ENCODE peak calls at places on chromosomes 16 and 17, in ten cellular contexts. J is lower leg skin; L is GM23338; E is CD8-positive, alpha-beta T cell; M is PC-9; P is psoas muscle; T is fibroblast of the aortic adventitia; C is osteocyte; Z is breast epithelium; I is neural progenitor cell. V is an unnamed sample.

GRCh38 chr17:50169121-50169764 is 3.4 kb downstream of the SGCA start:
- DNase-seq in J (no peak), L (peak), E (peak), M (peak), P (peak), T (peak), C (no peak), Z (no peak), I (peak), V (peak)

GRCh38 chr17:11094377-11094776 is 146.6 kb upstream of the SHISA6 start:
- DNase-seq in J (peak), L (no peak), E (no peak), M (no peak), P (no peak), T (no peak), C (peak), Z (no peak), I (no peak), V (no peak)

GRCh38 chr16:16075463-16076399 is 126.3 kb downstream of the ABCC1 start:
- DNase-seq in J (peak), L (no peak), E (no peak), M (no peak), P (peak), T (no peak), C (no peak), Z (no peak), I (no peak), V (no peak)

GRCh38 chr16:59733321-59733720 is 999.2 kb upstream of the GOT2 start:
- DNase-seq in J (no peak), L (no peak), E (no peak), M (no peak), P (no peak), T (no peak), C (no peak), Z (no peak), I (no peak), V (no peak)

GRCh38 chr17:77526259-77526711 is 385.5 kb downstream of the SEC14L1 start:
- DNase-seq in J (no peak), L (no peak), E (no peak), M (no peak), P (no peak), T (no peak), C (no peak), Z (no peak), I (no peak), V (no peak)

GRCh38 chr17:75524971-75525805 is at the start of gene LLGL2:
- DNase-seq in J (peak), L (peak), E (peak), M (peak), P (peak), T (no peak), C (no peak), Z (peak), I (peak), V (peak)

GRCh38 chr17:74297941-74298340 is 23.9 kb downstream of the DNAI2 start:
- DNase-seq in J (no peak), L (no peak), E (no peak), M (no peak), P (no peak), T (peak), C (no peak), Z (no peak), I (no peak), V (no peak)

GRCh38 chr16:24626251-24626650 is 86.9 kb downstream of the RBBP6 start:
- DNase-seq in J (no peak), L (no peak), E (no peak), M (no peak), P (no peak), T (peak), C (no peak), Z (no peak), I (no peak), V (no peak)

GRCh38 chr16:25177831-25178688 is 38.7 kb upstream of the AQP8 start:
- DNase-seq in J (no peak), L (no peak), E (no peak), M (no peak), P (no peak), T (no peak), C (no peak), Z (no peak), I (no peak), V (no peak)

GRCh38 chr17:72077326-72077960 is 43.4 kb upstream of the SOX9 start:
- DNase-seq in J (peak), L (peak), E (no peak), M (no peak), P (no peak), T (no peak), C (no peak), Z (no peak), I (peak), V (no peak)

GRCh38 chr17:69466905-69467630 is 52.6 kb downstream of the MAP2K6 start:
- DNase-seq in J (no peak), L (peak), E (no peak), M (no peak), P (no peak), T (no peak), C (no peak), Z (no peak), I (peak), V (no peak)

GRCh38 chr17:50664788-50665458 is 30.2 kb downstream of the ABCC3 start:
- DNase-seq in J (no peak), L (no peak), E (no peak), M (no peak), P (no peak), T (no peak), C (no peak), Z (no peak), I (no peak), V (no peak)

GRCh38 chr17:28622186-28622585 is 8.2 kb upstream of the RSKR start:
- DNase-seq in J (no peak), L (no peak), E (no peak), M (no peak), P (no peak), T (no peak), C (no peak), Z (no peak), I (no peak), V (no peak)

GRCh38 chr16:81556715-81557284 is 112.2 kb downstream of the CMIP start:
- DNase-seq in J (no peak), L (no peak), E (no peak), M (no peak), P (peak), T (no peak), C (no peak), Z (no peak), I (no peak), V (no peak)

GRCh38 chr17:41812176-41813038 is at the start of gene FKBP10:
- DNase-seq in J (peak), L (peak), E (peak), M (peak), P (peak), T (peak), C (peak), Z (no peak), I (peak), V (peak)

GRCh38 chr16:50266337-50267091 is at the start of gene ADCY7:
- DNase-seq in J (peak), L (peak), E (peak), M (peak), P (peak), T (peak), C (no peak), Z (no peak), I (peak), V (peak)

GRCh38 chr17:27520571-27521185 is 64.4 kb downstream of the KSR1 start:
- DNase-seq in J (no peak), L (no peak), E (no peak), M (no peak), P (no peak), T (no peak), C (no peak), Z (no peak), I (peak), V (no peak)

GRCh38 chr17:49523706-49524472 is 28.8 kb downstream of the NGFR start:
- DNase-seq in J (peak), L (no peak), E (peak), M (peak), P (no peak), T (no peak), C (no peak), Z (peak), I (no peak), V (peak)

GRCh38 chr17:15468142-15468541 is 721 bp upstream of the CDRT4 start:
- DNase-seq in J (no peak), L (no peak), E (no peak), M (no peak), P (no peak), T (no peak), C (no peak), Z (no peak), I (no peak), V (no peak)

GRCh38 chr16:15961060-15961511 is 11.7 kb downstream of the ABCC1 start:
- DNase-seq in J (no peak), L (no peak), E (peak), M (no peak), P (no peak), T (peak), C (no peak), Z (no peak), I (no peak), V (no peak)

GRCh38 chr17:8152112-8152775 is at the start of gene PER1:
- DNase-seq in J (peak), L (peak), E (peak), M (peak), P (peak), T (peak), C (peak), Z (peak), I (peak), V (peak)

GRCh38 chr16:10911267-10911666 is 31.0 kb downstream of the DEXI start:
- DNase-seq in J (no peak), L (no peak), E (no peak), M (no peak), P (no peak), T (no peak), C (no peak), Z (no peak), I (no peak), V (no peak)

GRCh38 chr16:69188716-69189115 is 1.8 kb downstream of the SNTB2 start:
- DNase-seq in J (no peak), L (peak), E (no peak), M (no peak), P (no peak), T (peak), C (no peak), Z (no peak), I (peak), V (no peak)

GRCh38 chr16:29819506-29819905 is 756 bp upstream of the MVP start:
- DNase-seq in J (no peak), L (no peak), E (no peak), M (no peak), P (no peak), T (no peak), C (no peak), Z (no peak), I (no peak), V (no peak)
- TF ChIP-seq CTCF in J (no peak), L (peak), E (no peak), M (no peak), P (no peak), T (peak), C (no peak), Z (no peak), I (peak), V (no peak)

GRCh38 chr16:85348921-85349334 is 236.7 kb upstream of the CIBAR2 start:
- DNase-seq in J (no peak), L (no peak), E (no peak), M (no peak), P (no peak), T (no peak), C (no peak), Z (no peak), I (no peak), V (no peak)

GRCh38 chr16:85345129-85345639 is 232.9 kb upstream of the CIBAR2 start:
- DNase-seq in J (no peak), L (no peak), E (no peak), M (no peak), P (no peak), T (no peak), C (no peak), Z (no peak), I (no peak), V (no peak)

GRCh38 chr16:85348065-85348840 is 236.0 kb upstream of the CIBAR2 start:
- DNase-seq in J (no peak), L (no peak), E (no peak), M (no peak), P (no peak), T (no peak), C (no peak), Z (no peak), I (no peak), V (no peak)

GRCh38 chr16:85346404-85347212 is 234.3 kb upstream of the CIBAR2 start:
- DNase-seq in J (no peak), L (no peak), E (no peak), M (no peak), P (no peak), T (no peak), C (no peak), Z (no peak), I (no peak), V (no peak)

DNA sequence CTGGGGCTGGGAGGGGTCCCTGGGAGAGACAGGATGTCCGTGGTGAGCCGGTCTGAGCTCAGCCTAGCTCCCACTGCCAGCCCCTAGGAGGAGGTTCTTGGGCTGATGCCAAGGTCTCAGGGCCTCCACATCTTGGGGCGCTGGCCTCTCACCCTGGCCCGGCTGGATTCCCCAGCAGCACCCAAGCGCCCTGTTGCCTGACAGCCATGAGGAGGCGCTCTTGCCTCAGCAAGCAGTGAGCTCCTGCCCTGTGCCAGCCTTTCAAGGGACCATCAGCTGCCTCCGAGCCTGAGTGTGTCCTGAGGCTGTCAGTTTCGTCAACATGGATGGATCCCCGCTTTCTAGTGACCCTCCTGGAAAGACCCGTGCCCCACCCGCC is 234.9 kb upstream of the CIBAR2 start:
- DNase-seq in J (no peak), L (peak), E (no peak), M (peak), P (no peak), T (no peak), C (no peak), Z (no peak), I (peak), V (no peak)
- TF ChIP-seq CTCF in J (no peak), L (peak), E (no peak), M (peak), P (peak), T (peak), C (peak), Z (peak), I (peak), V (no peak)

DNA sequence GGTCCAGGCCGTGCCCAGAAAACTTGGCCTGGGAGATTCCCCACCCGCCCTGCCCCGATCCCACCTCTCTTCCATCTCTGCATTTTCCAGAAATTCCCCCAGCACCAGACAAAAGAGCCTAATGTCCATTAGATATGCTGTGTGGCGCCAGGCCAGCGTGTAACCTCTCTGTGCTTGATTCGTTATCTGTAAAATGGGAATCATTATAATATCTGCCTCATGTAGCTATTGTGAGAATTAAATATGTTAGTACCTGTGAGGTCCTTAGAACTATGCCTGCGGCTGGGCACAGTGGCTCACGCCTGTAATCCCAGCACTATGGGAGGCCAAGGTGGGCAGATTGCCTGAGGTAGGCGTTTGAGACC is 33.6 kb upstream of the IL21R start:
- DNase-seq in J (no peak), L (no peak), E (no peak), M (no peak), P (no peak), T (no peak), C (no peak), Z (no peak), I (no peak), V (no peak)
- TF ChIP-seq CTCF in J (no peak), L (no peak), E (no peak), M (no peak), P (no peak), T (no peak), C (peak), Z (no peak), I (no peak), V (peak)

GRCh38 chr17:33651631-33652030 is 358.5 kb upstream of the ASIC2 start:
- DNase-seq in J (peak), L (peak), E (no peak), M (no peak), P (no peak), T (no peak), C (no peak), Z (no peak), I (no peak), V (no peak)
- TF ChIP-seq CTCF in J (no peak), L (peak), E (no peak), M (no peak), P (no peak), T (no peak), C (no peak), Z (no peak), I (peak), V (no peak)

DNA sequence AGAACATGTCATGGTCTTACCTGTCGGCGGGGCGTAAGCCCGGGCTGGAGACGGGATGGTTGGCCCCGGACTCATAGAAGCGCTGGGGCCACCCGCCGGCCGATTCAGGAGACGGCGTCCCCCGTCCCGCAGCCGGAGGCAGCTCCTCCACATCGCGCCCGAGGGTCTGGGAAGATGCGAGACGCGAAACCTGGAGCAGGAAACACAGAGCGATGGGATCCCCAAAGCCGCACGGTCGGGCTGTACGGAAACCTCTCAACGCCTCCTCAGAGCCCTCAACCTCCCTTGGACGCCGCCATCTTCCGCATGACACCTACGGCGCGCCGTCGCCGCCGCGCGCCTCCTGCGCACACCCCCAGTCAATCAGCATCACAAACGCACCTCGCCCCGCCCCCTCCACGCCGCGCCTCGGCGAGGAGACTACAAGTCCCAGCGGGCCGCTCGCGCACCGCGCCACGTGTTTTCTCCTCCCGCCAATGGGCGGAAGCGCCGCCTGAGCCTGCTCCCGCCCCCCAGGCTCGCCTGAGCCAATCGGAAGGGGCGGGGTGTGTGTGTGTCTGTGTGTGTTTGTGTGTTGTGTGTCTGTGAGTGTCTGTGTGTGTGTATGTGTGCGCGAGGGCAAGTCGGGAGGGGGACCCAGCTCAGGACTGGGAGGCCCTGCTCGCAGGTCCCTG is at the start of the genes ATPAF2 and GID4:
- DNase-seq in J (peak), L (peak), E (peak), M (peak), P (peak), T (peak), C (peak), Z (peak), I (peak), V (peak)
- TF ChIP-seq CTCF in J (peak), L (no peak), E (no peak), M (no peak), P (no peak), T (peak), C (peak), Z (no peak), I (peak), V (no peak)

DNA sequence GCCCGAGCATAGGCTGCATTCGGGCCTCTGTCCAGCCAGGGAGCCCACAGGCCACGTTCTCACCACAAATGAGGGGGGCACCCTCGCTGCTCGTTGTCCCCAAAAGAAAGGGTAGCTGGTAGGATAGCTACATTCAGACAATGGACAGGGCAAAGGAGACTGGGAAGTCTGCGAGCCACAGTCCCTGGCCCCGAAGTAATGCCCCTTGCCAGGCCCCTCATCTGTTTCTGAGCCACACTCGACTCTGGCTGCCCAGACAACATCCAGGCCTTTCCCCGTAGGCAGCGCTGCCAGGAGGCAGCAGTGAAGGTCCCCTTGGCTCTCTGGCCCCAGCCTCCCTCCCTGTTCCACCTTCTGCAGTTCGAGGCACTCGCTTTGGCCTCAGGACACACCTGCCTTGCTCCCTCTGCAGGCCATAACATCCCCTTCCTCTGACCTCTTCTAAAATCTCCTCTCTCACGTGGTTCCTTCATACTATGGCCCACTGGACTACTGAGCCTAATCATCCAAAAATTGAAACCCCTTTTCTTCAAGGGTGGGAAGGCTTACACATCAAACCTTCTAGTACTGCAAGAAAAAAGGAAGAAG is 12.2 kb downstream of the AIPL1 start:
- DNase-seq in J (no peak), L (peak), E (no peak), M (no peak), P (no peak), T (no peak), C (no peak), Z (no peak), I (no peak), V (no peak)
- TF ChIP-seq CTCF in J (no peak), L (peak), E (no peak), M (no peak), P (no peak), T (no peak), C (no peak), Z (no peak), I (peak), V (no peak)